ENCODE peak calls at places on chromosomes 12 and 14, in nine cellular contexts. A is NCI-H1092 treated with DMSO at 0.1 percent for 48 hours, E is mesothelial cell of epicardium, T is lung microvascular endothelial cell, C is endothelial cell, I is SK-N-MC, R is choroid plexus epithelial cell, X is lower leg skin, L is GM10248. W is an unnamed sample.

GRCh38 chr12:50070314-50071060 is 13.1 kb downstream of the ASIC1 start:
- DNase-seq in A (peak; percentile 11), E (peak; percentile 71), T (peak; percentile 87), C (peak; percentile 86), I (peak; percentile 71), R (peak; percentile 91), X (peak; percentile 81), L (peak; percentile 77), W (peak; percentile 78)

GRCh38 chr12:93509506-93509905 is 42.2 kb downstream of the MRPL42 start:
- DNase-seq in A (no peak), E (no peak), T (no peak), C (no peak), I (no peak), R (no peak), X (no peak), L (no peak), W (no peak)

GRCh38 chr12:1848146-1848545 is 27.8 kb downstream of the LRTM2 start:
- DNase-seq in A (peak; percentile 79), E (no peak), T (no peak), C (no peak), I (no peak), R (no peak), X (no peak), L (no peak), W (no peak)

GRCh38 chr12:27652174-27652763 is 44.0 kb upstream of the REP15 start:
- DNase-seq in A (peak; percentile 64), E (no peak), T (peak; percentile 91), C (peak; percentile 73), I (peak; percentile 66), R (peak; percentile 91), X (peak; percentile 69), L (peak; percentile 48), W (peak; percentile 44)

GRCh38 chr12:848519-849191 is 96.3 kb downstream of the WNK1 start:
- DNase-seq in A (no peak), E (no peak), T (peak; percentile 28), C (no peak), I (no peak), R (peak; percentile 47), X (no peak), L (peak; percentile 42), W (no peak)

GRCh38 chr14:24366664-24367505 is 1.1 kb upstream of the NFATC4 start:
- DNase-seq in A (peak; percentile 97), E (peak; percentile 82), T (peak; percentile 78), C (peak; percentile 74), I (peak; percentile 57), R (peak; percentile 98), X (peak; percentile 87), L (peak; percentile 91), W (peak; percentile 95)

GRCh38 chr12:127487031-127487430 is 779.9 kb upstream of the TMEM132C start:
- DNase-seq in A (no peak), E (no peak), T (no peak), C (no peak), I (no peak), R (peak; percentile 41), X (no peak), L (no peak), W (no peak)

GRCh38 chr14:56992332-56992820 is 182.1 kb upstream of the OTX2 start:
- DNase-seq in A (no peak), E (no peak), T (no peak), C (no peak), I (no peak), R (no peak), X (no peak), L (no peak), W (no peak)

GRCh38 chr12:120639771-120640721 is at the start of gene CABP1:
- DNase-seq in A (no peak), E (peak; percentile 39), T (no peak), C (peak; percentile 33), I (no peak), R (no peak), X (no peak), L (peak; percentile 87), W (peak; percentile 61)

GRCh38 chr12:28998662-28999120 is 150.4 kb upstream of the FAR2 start:
- DNase-seq in A (no peak), E (no peak), T (peak; percentile 51), C (peak; percentile 33), I (no peak), R (peak; percentile 73), X (no peak), L (peak; percentile 17), W (no peak)